ENCODE peak calls at places on chromosomes 5 and 9, in seven cellular contexts. O is uterus, W is tibial artery, L is AG04450, G is lower lobe of right lung, B is A549, E is heart left ventricle. F is an unnamed sample.

GRCh38 chr5:174145821-174146220 is 100.3 kb downstream of the NSG2 start:
- DNase-seq in O (no peak), W (no peak), G (no peak), E (no peak), B (peak), L (no peak), F (peak)

GRCh38 chr5:125582358-125582757 is 835.9 kb upstream of the ZNF608 start:
- DNase-seq in L (no peak), O (no peak), B (no peak), W (no peak), E (no peak), G (no peak), F (no peak)

GRCh38 chr9:126122901-126123616 is 203.6 kb upstream of the MVB12B start:
- DNase-seq in G (no peak), L (no peak), B (no peak), W (no peak), O (no peak), E (no peak), F (peak)

GRCh38 chr9:72473474-72474241 is 47.8 kb upstream of the TMC1 start:
- DNase-seq in W (no peak), G (no peak), O (no peak), E (no peak), B (peak), L (no peak), F (no peak)

GRCh38 chr9:34987160-34988040 is 2.1 kb upstream of the DNAJB5 start:
- DNase-seq in B (no peak), W (peak), E (no peak), O (no peak), G (no peak), L (no peak), F (no peak)

GRCh38 chr5:178232124-178232919 is at the start of gene PHYKPL:
- DNase-seq in E (peak), O (peak), W (peak), B (peak), L (no peak), G (peak), F (no peak)

GRCh38 chr5:4020386-4020785 is 424.8 kb downstream of the IRX1 start:
- DNase-seq in W (no peak), E (no peak), O (no peak), B (no peak), G (no peak), L (no peak), F (no peak)

GRCh38 chr9:129143031-129143441 is 31.8 kb downstream of the PTPA start:
- DNase-seq in O (peak), W (peak), L (peak), B (peak), G (peak), E (peak), F (no peak)

GRCh38 chr5:123997354-123998215 is 485.6 kb downstream of the CSNK1G3 start:
- DNase-seq in G (no peak), L (peak), E (no peak), O (no peak), B (no peak), W (no peak), F (no peak)

GRCh38 chr5:152593388-152593787 is 188.3 kb upstream of the NMUR2 start:
- DNase-seq in W (no peak), B (peak), G (no peak), O (no peak), L (no peak), E (no peak), F (no peak)

GRCh38 chr9:89843591-89843990 is 238.8 kb downstream of the GADD45G start:
- DNase-seq in W (no peak), B (no peak), E (no peak), O (no peak), L (no peak), G (no peak), F (no peak)

GRCh38 chr9:10921671-10922070 is 308.9 kb upstream of the PTPRD start:
- DNase-seq in W (no peak), G (no peak), B (no peak), E (no peak), L (no peak), O (no peak), F (no peak)

GRCh38 chr9:12996971-12997370 is 222.2 kb downstream of the LURAP1L start:
- DNase-seq in W (no peak), B (no peak), E (no peak), O (no peak), G (no peak), L (no peak), F (no peak)

GRCh38 chr9:70924380-70924779 is 197.0 kb downstream of the TRPM3 start:
- DNase-seq in W (no peak), B (no peak), O (no peak), L (no peak), G (no peak), E (no peak), F (no peak)

GRCh38 chr9:104851521-104851920 is 76.4 kb downstream of the ABCA1 start:
- DNase-seq in L (no peak), O (no peak), G (no peak), W (no peak), B (no peak), E (no peak), F (no peak)

GRCh38 chr5:171863928-171864327 is 78.3 kb downstream of the SMIM23 start:
- DNase-seq in G (no peak), B (no peak), E (no peak), O (no peak), W (no peak), L (peak), F (no peak)

GRCh38 chr9:127353882-127354281 is 43.1 kb upstream of the SLC2A8 start:
- DNase-seq in B (no peak), W (no peak), G (no peak), O (no peak), E (no peak), L (no peak), F (no peak)

GRCh38 chr5:80696450-80696849 is 41.7 kb upstream of the DHFR start:
- DNase-seq in E (no peak), G (no peak), O (no peak), L (no peak), B (no peak), W (no peak), F (no peak)
- H3K4me3 ChIP-seq in E (no peak), G (no peak), O (no peak), L (no peak), B (no peak), W (no peak), F (no peak)

GRCh38 chr9:82057805-82058204 is 69.2 kb downstream of the SPATA31D1 start:
- DNase-seq in E (no peak), G (no peak), B (no peak), W (no peak), L (no peak), O (no peak), F (no peak)

DNA sequence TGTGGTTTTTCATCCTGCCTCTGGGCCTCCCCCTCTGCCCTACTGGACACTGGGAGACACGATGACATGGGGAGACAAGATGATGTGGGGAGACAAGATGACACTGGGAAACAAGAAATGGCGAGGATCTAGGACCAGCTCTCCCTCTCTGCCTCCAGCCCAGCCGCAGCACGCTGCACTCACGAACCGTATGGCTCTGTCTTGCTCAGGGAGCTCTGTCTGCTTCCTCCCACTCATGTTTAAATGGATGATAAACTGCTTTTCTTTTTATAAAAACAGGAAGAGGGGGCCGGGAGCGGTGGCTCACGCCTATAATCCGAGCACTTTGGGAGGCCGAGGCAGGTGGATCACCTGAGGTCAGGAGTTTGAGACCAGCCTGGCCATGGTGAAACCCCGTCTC is 73.7 kb downstream of the SPATA31D1 start:
- DNase-seq in G (no peak), E (no peak), O (no peak), L (no peak), W (no peak), B (no peak), F (no peak)
- TF ChIP-seq CTCF in G (no peak), E (no peak), O (no peak), L (no peak), W (no peak), B (no peak), F (no peak)

DNA sequence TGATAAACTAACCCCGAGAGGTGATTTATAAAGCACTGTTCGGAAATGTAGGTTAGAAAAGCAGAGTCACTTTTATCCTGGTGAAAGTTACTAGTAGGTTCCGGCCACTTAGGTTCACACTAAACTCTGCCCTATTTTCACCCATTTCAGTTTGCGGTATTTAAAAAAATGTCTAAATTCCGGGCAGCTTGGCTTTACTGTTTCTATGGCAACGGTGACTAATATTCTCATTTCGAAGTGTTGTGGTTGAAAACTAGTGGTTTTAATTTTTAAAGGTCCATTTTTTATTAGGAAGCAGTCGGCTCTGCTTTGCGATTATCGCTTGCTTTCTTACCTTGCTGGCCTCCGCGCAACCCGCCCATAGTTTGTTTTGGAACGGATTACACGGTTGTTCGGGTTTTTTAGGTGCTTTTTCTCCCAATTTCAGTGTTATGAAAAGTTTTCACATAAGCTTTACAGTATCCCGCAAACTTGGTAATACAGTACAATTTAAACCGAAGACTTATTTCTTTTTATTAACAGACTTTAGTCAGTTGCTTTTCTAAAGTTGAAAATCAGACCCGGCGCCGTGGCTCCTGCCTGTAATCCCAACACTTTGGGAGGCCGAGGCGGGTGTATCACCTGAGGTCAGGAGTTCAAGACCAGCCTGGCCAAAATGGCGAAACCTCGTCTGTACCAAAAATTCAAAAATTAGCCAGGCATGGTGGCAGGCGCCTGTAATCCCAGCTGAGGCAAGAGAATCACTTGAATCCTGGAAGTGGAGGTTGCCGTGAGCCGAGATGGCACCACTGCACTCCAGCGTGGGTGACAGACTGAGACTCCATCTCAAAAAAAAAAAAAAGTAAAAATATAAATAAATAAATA is 1.6 kb downstream of the KDM4C start:
- DNase-seq in E (no peak), G (no peak), O (no peak), B (peak), L (peak), W (no peak), F (no peak)
- H3K27ac ChIP-seq in E (peak), G (peak), O (peak), B (peak), L (peak), W (peak), F (peak)

GRCh38 chr9:532707-533106 is 308.8 kb upstream of the DMRT1 start:
- DNase-seq in W (no peak), O (no peak), G (no peak), E (no peak), B (no peak), L (no peak), F (no peak)

GRCh38 chr9:534886-535285 is 306.6 kb upstream of the DMRT1 start:
- DNase-seq in O (no peak), B (no peak), E (no peak), G (no peak), W (peak), L (no peak), F (no peak)

GRCh38 chr9:535356-535755 is 306.1 kb upstream of the DMRT1 start:
- DNase-seq in W (no peak), G (no peak), L (no peak), B (no peak), O (no peak), E (no peak), F (no peak)

GRCh38 chr9:536597-537511 is 304.6 kb upstream of the DMRT1 start:
- DNase-seq in L (no peak), O (no peak), E (no peak), B (no peak), W (no peak), G (no peak), F (no peak)
- H3K4me3 ChIP-seq in L (no peak), O (no peak), E (no peak), B (no peak), W (no peak), G (no peak), F (no peak)

DNA sequence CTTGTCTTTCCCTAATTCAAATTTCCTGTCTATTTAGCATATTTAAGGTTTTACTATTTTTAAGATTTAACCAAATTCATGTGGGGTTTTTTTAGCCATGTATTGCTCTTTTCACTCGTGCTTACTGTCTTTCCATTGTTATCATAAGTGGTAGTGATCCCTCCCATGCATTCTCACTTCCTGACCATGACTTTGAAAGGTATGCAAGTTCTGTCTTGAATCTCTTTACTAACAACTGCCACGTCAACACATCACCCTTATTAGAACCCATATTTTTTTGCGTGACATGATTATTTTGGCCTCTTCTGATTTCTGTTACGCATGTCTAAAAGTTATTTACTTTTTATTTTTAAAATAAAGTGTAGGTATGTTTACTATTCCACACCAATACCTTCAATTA is 94.7 kb upstream of the CDH6 start:
- DNase-seq in L (no peak), W (no peak), E (no peak), G (no peak), B (no peak), O (no peak), F (no peak)
- TF ChIP-seq CTCF in L (no peak), W (no peak), E (no peak), G (no peak), B (no peak), O (no peak), F (no peak)

GRCh38 chr5:69042500-69042899 is 51.3 kb upstream of the SLC30A5 start:
- DNase-seq in G (no peak), W (no peak), B (no peak), E (no peak), O (no peak), L (no peak), F (no peak)
- H3K27ac ChIP-seq in G (peak), W (peak), B (no peak), E (no peak), O (peak), L (no peak), F (peak)

DNA sequence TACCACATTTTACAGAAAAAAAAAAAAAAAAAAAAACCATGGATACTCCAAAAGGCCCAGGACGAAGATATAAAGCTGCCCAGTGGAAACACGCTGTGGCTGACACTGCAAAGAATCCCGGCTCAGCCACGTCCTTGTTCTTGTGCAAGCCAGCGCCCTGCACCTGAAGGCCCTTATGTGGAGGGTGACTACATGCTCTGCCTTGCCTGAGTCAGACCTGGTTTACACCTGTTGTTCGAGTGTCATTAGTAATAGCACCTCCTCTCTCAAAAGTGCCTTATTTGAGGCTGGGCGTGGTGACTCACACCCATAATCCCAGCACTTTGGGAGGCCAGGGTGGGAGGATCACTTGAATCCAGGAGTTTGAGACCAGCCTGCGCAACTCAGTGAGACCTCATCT is 54.3 kb upstream of the ZSWIM6 start:
- DNase-seq in L (no peak), E (no peak), O (no peak), B (no peak), G (peak), W (no peak), F (no peak)
- H3K4me3 ChIP-seq in L (no peak), E (no peak), O (no peak), B (no peak), G (peak), W (no peak), F (no peak)

DNA sequence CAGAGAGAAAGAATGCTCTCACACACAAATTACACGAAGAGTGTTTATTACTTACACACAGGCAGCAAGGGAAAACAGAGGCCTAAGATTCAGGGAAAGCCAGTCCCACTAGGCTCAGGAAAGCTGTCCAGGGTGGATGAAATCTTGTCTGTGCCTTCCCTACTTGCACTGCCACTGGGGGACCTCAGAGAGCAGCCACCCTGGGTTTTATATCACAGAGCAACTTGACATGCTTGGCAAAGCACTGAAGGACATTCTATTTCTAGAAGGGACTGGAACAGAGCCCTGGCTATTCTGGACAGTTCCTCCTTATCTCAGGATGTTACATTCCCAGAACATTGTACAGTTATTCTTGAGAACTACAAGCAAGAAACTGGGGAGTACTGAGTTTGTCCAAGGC is 7.5 kb upstream of the PRSS3 start:
- DNase-seq in B (no peak), O (no peak), W (no peak), G (no peak), E (no peak), L (no peak), F (no peak)
- TF ChIP-seq CTCF in B (no peak), O (no peak), W (no peak), G (no peak), E (peak), L (no peak), F (no peak)

GRCh38 chr5:139565411-139566305 is 4.5 kb downstream of the UBE2D2 start:
- DNase-seq in B (no peak), E (no peak), L (no peak), W (no peak), G (no peak), O (no peak), F (no peak)

GRCh38 chr5:139561655-139562451 is 714 bp downstream of the UBE2D2 start:
- DNase-seq in L (no peak), G (peak), B (peak), W (peak), E (peak), O (peak), F (no peak)

GRCh38 chr5:139562847-139563246 is 1.7 kb downstream of the UBE2D2 start:
- DNase-seq in B (no peak), O (no peak), L (no peak), E (no peak), W (no peak), G (no peak), F (no peak)

GRCh38 chr5:139569276-139569955 is 8.3 kb downstream of the UBE2D2 start:
- DNase-seq in O (no peak), G (no peak), B (no peak), W (no peak), E (no peak), L (no peak), F (no peak)

DNA sequence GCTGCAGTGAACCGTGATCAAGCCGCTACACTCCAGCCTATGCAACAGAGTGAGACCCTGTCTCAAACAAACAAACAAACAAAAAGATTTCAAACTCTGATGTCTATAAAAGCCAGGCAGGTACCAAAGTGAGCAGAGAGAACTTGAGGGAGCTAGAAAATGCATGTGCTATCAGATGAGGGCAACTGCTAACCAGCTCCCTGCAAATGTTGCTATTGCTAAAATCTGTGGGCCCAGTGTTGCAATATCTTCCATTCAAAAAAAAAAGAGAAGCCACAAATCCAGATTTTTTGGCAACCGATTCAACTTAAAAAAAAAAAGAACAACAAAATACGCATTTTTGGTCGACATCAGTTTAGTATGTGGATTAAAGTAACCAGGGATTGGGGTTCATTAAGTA is 5.5 kb downstream of the UBE2D2 start:
- DNase-seq in E (no peak), L (no peak), O (no peak), W (no peak), B (no peak), G (no peak), F (no peak)
- H3K27ac ChIP-seq in E (no peak), L (no peak), O (no peak), W (no peak), B (no peak), G (no peak), F (no peak)

F was measured in vagina.